ENCODE peak calls at places on chromosomes 11 and 22, in four cellular contexts. E is IMR-90; Y is GM23248; A is CD4-positive, CD25-positive, alpha-beta regulatory T cell. R is an unnamed sample.
A peak's percentile ranks its signal among the peaks of the same experiment; 100 is the strongest.

GRCh38 chr11:12280199-12280837 is 97.1 kb upstream of the PARVA start:
- DNase-seq in E (no peak), Y (no peak), A (no peak), R (no peak)

GRCh38 chr11:109583996-109584395 is 162.0 kb downstream of the C11orf87 start:
- DNase-seq in A (no peak), Y (no peak), E (no peak), R (no peak)

GRCh38 chr22:24521791-24522245 is 26.7 kb downstream of the UPB1 start:
- DNase-seq in E (peak; percentile 60), Y (peak; percentile 59), A (peak; percentile 8), R (peak; percentile 49)

GRCh38 chr11:39681428-39681827 is 1778.0 kb downstream of the LRRC4C start:
- DNase-seq in A (no peak), Y (no peak), E (no peak), R (no peak)

GRCh38 chr11:68441466-68442230 is 18.9 kb upstream of the PPP6R3 start:
- DNase-seq in A (no peak), Y (peak; percentile 23), E (peak; percentile 45), R (no peak)

GRCh38 chr11:120337896-120338840 is 2.0 kb downstream of the ARHGEF12 start:
- DNase-seq in E (peak; percentile 59), Y (peak; percentile 67), A (no peak), R (peak; percentile 62)

GRCh38 chr22:25563757-25564319 is 637 bp upstream of the GRK3 start:
- DNase-seq in A (no peak), Y (no peak), E (peak; percentile 6), R (peak; percentile 10)

GRCh38 chr11:95641506-95641905 is 148.1 kb downstream of the FAM76B start:
- DNase-seq in Y (no peak), E (no peak), A (peak; percentile 70), R (no peak)

GRCh38 chr11:20397281-20397680 is 9.8 kb downstream of the PRMT3 start:
- DNase-seq in A (peak; percentile 52), Y (peak; percentile 75), E (peak; percentile 57), R (peak; percentile 57)

GRCh38 chr22:41544671-41545476 is 604 bp upstream of the POLR3H start:
- DNase-seq in A (no peak), E (no peak), Y (peak; percentile 41), R (no peak)

GRCh38 chr11:130825621-130826020 is 90.7 kb downstream of the SNX19 start:
- DNase-seq in Y (no peak), E (peak; percentile 25), A (no peak), R (no peak)

GRCh38 chr22:28029201-28029948 is 110.3 kb upstream of the PITPNB start:
- DNase-seq in A (no peak), E (peak; percentile 49), Y (peak; percentile 27), R (no peak)

GRCh38 chr11:20609727-20610707 is 10.6 kb downstream of the SLC6A5 start:
- DNase-seq in E (peak; percentile 48), Y (peak; percentile 79), A (peak; percentile 15), R (peak; percentile 93)

GRCh38 chr22:29166180-29166579 is 39.5 kb upstream of the EMID1 start:
- DNase-seq in A (no peak), E (no peak), Y (no peak), R (no peak)

GRCh38 chr11:17607572-17608570 is 60.8 kb downstream of the OTOG start:
- DNase-seq in Y (no peak), A (no peak), E (no peak), R (no peak)
- H3K4me1 ChIP-seq in Y (no peaks in the 10 kb centered on the region), A (no peaks in the 10 kb centered on the region), E (no peaks in the 10 kb centered on the region), R (no peaks in the 10 kb centered on the region)

GRCh38 chr22:31707519-31707918 is 42.4 kb downstream of the PRR14L start:
- DNase-seq in Y (no peak), E (no peak), A (no peak), R (no peak)
- H3K36me3 ChIP-seq in Y (peaks cover 24% of the 10 kb centered on the region), E (peaks cover 39% of the 10 kb centered on the region), A (peaks cover 38% of the 10 kb centered on the region), R (peaks cover 50% of the 10 kb centered on the region)

DNA sequence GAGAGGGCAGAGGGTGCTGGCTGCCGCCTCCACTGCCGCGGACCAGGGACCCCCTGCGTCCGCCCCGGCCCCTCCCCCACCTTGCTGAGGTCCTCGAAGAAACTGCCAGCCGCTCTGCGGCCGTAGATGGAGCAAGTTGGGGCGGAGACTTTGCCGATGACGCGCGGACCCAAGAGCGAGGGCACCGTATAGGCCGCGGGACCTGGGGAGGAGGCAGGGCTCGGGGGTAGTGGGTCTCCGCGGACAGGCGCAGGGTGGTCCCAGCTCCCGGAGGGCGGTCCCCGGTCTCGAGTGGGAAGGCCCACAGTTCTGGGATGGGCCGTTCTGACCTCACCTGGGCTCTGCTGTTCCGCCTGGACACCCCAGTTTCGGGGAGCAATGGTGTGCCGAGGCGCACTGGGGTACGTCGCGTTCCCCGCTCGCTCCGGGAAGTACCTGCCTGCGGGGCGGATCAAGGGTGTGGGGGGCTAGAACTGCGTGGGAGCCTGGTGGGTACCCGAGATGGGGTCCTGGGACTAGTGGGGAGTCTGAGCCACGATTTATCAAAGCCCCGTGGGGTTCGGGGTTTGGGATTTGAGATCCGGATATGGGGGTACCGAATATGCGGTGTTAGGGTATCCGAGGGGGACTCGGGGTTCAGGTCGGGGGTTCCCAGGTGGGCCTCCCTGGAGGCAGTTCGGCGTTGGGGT is 1.2 kb upstream of the TYMP start:
- DNase-seq in Y (peak; percentile 94), E (peak; percentile 63), A (peak; percentile 76), R (peak; percentile 81)
- H3K4me1 ChIP-seq in Y (no peaks in the 10 kb centered on the region), E (peaks cover 19% of the 10 kb centered on the region), A (peaks cover 65% of the 10 kb centered on the region), R (peaks cover 17% of the 10 kb centered on the region)

GRCh38 chr22:36321797-36322601 is 65.8 kb downstream of the MYH9 start:
- DNase-seq in E (no peak), Y (no peak), A (no peak), R (no peak)
- H3K36me3 ChIP-seq in E (peaks cover 92% of the 10 kb centered on the region), Y (peaks cover 63% of the 10 kb centered on the region), A (peaks cover 96% of the 10 kb centered on the region), R (peaks cover 91% of the 10 kb centered on the region)

DNA sequence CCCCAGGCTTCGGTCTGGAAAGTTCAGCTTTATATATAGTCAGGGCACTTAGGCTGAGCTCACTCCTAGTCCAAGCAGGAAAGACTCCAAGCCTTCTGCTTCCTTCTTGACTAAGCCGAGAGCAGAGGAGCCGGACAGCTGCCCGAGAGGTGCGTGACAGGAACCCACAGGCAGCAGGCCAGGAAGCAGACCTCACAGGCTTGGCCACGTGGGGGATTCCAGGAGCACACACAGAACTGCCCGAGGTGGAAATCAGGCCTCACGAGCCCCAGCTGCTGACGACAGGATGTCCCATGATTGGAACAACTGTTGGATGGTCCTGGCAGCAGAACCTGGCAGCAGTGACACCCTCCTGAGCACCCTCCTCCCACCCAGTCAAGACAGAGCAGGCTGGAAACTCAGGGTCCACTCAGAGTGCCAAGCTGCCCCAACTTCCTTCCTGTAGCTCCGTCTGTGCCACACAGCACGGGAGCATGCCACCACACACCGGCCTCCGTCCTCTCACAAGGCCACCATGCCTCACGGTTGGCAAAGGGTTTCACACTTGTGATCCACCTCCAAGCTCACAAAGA is 5.4 kb downstream of the PLA2G6 start:
- DNase-seq in A (peak; percentile 18), Y (peak; percentile 30), E (peak; percentile 98), R (no peak)
- H3K4me1 ChIP-seq in A (peaks cover 34% of the 10 kb centered on the region), Y (peaks cover 41% of the 10 kb centered on the region), E (peaks cover 37% of the 10 kb centered on the region), R (peaks cover 21% of the 10 kb centered on the region)

DNA sequence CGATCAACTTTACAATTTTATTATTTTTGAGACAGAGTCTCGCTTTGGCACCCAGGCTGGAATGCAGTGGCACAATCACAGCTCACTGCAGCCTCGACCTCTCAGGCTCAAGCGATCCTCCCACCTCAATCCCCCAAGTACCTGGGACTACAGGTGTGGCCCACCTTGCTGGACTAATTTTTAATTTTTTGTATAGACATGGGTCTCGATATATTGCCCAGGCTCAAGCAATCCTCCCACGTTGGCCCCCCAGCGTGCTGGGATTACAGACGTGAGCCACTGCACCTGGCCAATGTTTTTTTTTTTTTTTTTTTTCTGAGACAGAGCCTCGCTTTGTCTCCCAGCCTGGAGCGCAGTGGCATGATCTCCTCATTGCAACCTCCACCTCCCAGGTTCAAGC is 2.0 kb upstream of the PPFIA1 start:
- DNase-seq in E (no peak), Y (no peak), A (no peak), R (no peak)
- H3K36me3 ChIP-seq in E (peaks cover 5% of the 10 kb centered on the region), Y (peaks cover 7% of the 10 kb centered on the region), A (peaks cover 2% of the 10 kb centered on the region), R (peaks cover 11% of the 10 kb centered on the region)

DNA sequence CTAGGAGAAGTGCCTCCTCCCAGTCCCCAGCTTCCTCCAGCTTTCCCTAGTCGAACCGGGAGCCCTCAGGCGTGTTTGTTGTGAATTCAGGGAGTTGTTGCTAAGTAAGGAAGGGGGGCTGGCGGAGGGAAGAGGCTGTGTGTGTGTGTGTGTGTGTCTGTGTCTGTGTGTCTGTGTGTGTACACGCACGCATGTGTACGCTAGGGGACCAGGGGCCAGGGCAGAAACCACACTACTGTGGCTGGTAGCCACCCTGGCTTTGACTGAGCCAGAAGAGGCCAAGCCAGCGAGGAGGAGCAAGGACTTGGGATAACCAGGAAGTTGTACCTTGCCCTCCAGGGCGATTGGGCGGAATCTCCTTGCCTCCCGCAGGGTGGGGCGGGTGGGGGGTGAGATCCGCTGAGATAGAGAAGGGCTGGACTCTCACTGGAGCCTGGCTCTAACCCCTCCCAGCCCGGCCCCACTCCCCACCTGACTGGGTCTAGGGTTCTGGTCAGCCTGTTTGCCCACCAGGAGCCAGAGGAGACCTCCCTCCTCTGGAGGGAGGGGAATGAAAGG is 7.5 kb downstream of the BCL9L start:
- DNase-seq in A (no peak), Y (peak; percentile 94), E (peak; percentile 91), R (peak; percentile 59)
- H3K4me1 ChIP-seq in A (peaks cover 99% of the 10 kb centered on the region), Y (peaks cover 80% of the 10 kb centered on the region), E (peaks cover 59% of the 10 kb centered on the region), R (peaks cover 46% of the 10 kb centered on the region)

GRCh38 chr11:1445741-1446445 is 40.7 kb downstream of the MOB2 start:
- DNase-seq in A (no peak), Y (peak; percentile 31), E (no peak), R (peak; percentile 36)
- H3K36me3 ChIP-seq in A (no peaks in the 10 kb centered on the region), Y (no peaks in the 10 kb centered on the region), E (no peaks in the 10 kb centered on the region), R (peaks cover 3% of the 10 kb centered on the region)

R was measured in HAP-1.